ENCODE peak calls at places on chromosomes 3 and 15, in seven cellular contexts. V is neural progenitor cell, M is B cell, S is uterus, B is osteoblast, W is endothelial cell, T is suprapubic skin. X is an unnamed sample.

GRCh38 chr15:51736646-51737537 is 563 bp downstream of the LYSMD2 start:
- DNase-seq in W (peak; percentile 43), V (peak; percentile 55), T (peak; percentile 70), M (peak; percentile 73), B (peak; percentile 80), S (peak; percentile 52), X (no peak)

GRCh38 chr15:74127255-74127953 is 3.0 kb upstream of the ISLR2 start:
- DNase-seq in B (peak; percentile 98), T (peak; percentile 89), V (peak; percentile 96), S (peak; percentile 91), W (peak; percentile 99), M (peak; percentile 90), X (peak; percentile 99)

GRCh38 chr3:140695361-140696061 is 17.6 kb downstream of the TRIM42 start:
- DNase-seq in W (no peak), M (no peak), T (no peak), B (no peak), V (no peak), S (no peak), X (no peak)

GRCh38 chr3:53065841-53066480 is 20.1 kb upstream of the SFMBT1 start:
- DNase-seq in V (no peak), M (no peak), S (no peak), W (no peak), T (peak; percentile 44), B (no peak), X (no peak)

GRCh38 chr3:196378442-196378841 is 40.3 kb upstream of the TM4SF19 start:
- DNase-seq in W (no peak), V (no peak), T (no peak), B (no peak), S (no peak), M (no peak), X (no peak)

GRCh38 chr3:117035785-117036184 is 326.2 kb downstream of the TUSC7 start:
- DNase-seq in W (no peak), T (no peak), S (no peak), M (no peak), V (peak; percentile 65), B (no peak), X (peak; percentile 23)

GRCh38 chr3:17632401-17633100 is 109.9 kb downstream of the TBC1D5 start:
- DNase-seq in W (no peak), B (peak; percentile 26), S (no peak), V (no peak), M (no peak), T (no peak), X (no peak)

GRCh38 chr15:99545605-99546004 is 20.2 kb upstream of the MEF2A start:
- DNase-seq in T (no peak), M (no peak), B (no peak), S (no peak), V (no peak), W (no peak), X (no peak)

GRCh38 chr3:108485146-108485545 is 25.2 kb downstream of the MYH15 start:
- DNase-seq in W (no peak), B (no peak), T (no peak), S (no peak), V (peak; percentile 57), M (no peak), X (no peak)

GRCh38 chr3:67421912-67422311 is 232.5 kb downstream of the SUCLG2 start:
- DNase-seq in S (no peak), T (no peak), B (no peak), M (no peak), W (no peak), V (no peak), X (no peak)

GRCh38 chr15:35697549-35698299 is 151.8 kb upstream of the DPH6 start:
- DNase-seq in S (no peak), V (peak; percentile 24), W (peak; percentile 18), M (no peak), B (no peak), T (no peak), X (no peak)

GRCh38 chr3:98812851-98813374 is 49.8 kb downstream of the ST3GAL6 start:
- DNase-seq in W (no peak), V (peak; percentile 20), B (peak; percentile 27), M (no peak), T (no peak), S (no peak), X (no peak)

GRCh38 chr3:48416091-48416505 is 13.8 kb downstream of the PLXNB1 start:
- DNase-seq in M (no peak), B (peak; percentile 79), S (no peak), W (no peak), T (no peak), V (no peak), X (no peak)

GRCh38 chr3:17444865-17445264 is 297.6 kb downstream of the TBC1D5 start:
- DNase-seq in V (no peak), T (no peak), B (no peak), W (no peak), S (no peak), M (no peak), X (no peak)

GRCh38 chr3:128726691-128727031 is 678 bp downstream of the RAB7A start:
- DNase-seq in B (peak; percentile 95), W (peak; percentile 15), S (peak; percentile 34), T (peak; percentile 88), M (peak; percentile 48), V (peak; percentile 48), X (no peak)

GRCh38 chr15:41022487-41023090 is 69.3 kb downstream of the CHAC1 start:
- DNase-seq in W (peak; percentile 62), B (no peak), V (peak; percentile 60), S (peak; percentile 27), M (peak; percentile 52), T (no peak), X (peak; percentile 46)

GRCh38 chr3:23288286-23288685 is 85.2 kb downstream of the UBE2E2 start:
- DNase-seq in B (no peak), W (no peak), M (no peak), S (no peak), T (no peak), V (no peak), X (no peak)

GRCh38 chr15:49815506-49815905 is 194.7 kb downstream of the DTWD1 start:
- DNase-seq in T (no peak), W (no peak), S (no peak), B (no peak), M (no peak), V (no peak), X (no peak)

GRCh38 chr3:117748131-117748530 is 1038.6 kb downstream of the TUSC7 start:
- DNase-seq in B (no peak), V (no peak), T (no peak), S (no peak), W (no peak), M (no peak), X (no peak)

GRCh38 chr15:100189849-100190248 is 151.9 kb downstream of the ADAMTS17 start:
- DNase-seq in M (no peak), V (no peak), B (no peak), W (no peak), T (no peak), S (no peak), X (no peak)

GRCh38 chr3:135134293-135134692 is 339.2 kb downstream of the EPHB1 start:
- DNase-seq in T (no peak), W (no peak), B (no peak), M (no peak), V (no peak), S (no peak), X (no peak)

GRCh38 chr15:83436513-83437158 is 10.5 kb upstream of the SH3GL3 start:
- DNase-seq in M (no peak), W (no peak), S (no peak), T (no peak), B (peak; percentile 59), V (peak; percentile 72), X (no peak)

GRCh38 chr3:123071146-123071545 is 4.3 kb downstream of the PDIA5 start:
- DNase-seq in S (no peak), M (no peak), T (no peak), B (peak; percentile 55), W (no peak), V (peak; percentile 38), X (no peak)

GRCh38 chr3:179837374-179837773 is 184.5 kb downstream of the USP13 start:
- DNase-seq in M (no peak), B (no peak), W (no peak), T (no peak), V (no peak), S (no peak), X (no peak)
- TF ChIP-seq CTCF in M (no peak), B (peak; percentile 21), W (no peak), T (no peak), V (peak; percentile 11), S (no peak), X (no peak)

GRCh38 chr15:61483599-61483998 is 254.5 kb upstream of the RORA start:
- DNase-seq in T (no peak), W (no peak), S (no peak), V (no peak), M (no peak), B (no peak), X (no peak)

DNA sequence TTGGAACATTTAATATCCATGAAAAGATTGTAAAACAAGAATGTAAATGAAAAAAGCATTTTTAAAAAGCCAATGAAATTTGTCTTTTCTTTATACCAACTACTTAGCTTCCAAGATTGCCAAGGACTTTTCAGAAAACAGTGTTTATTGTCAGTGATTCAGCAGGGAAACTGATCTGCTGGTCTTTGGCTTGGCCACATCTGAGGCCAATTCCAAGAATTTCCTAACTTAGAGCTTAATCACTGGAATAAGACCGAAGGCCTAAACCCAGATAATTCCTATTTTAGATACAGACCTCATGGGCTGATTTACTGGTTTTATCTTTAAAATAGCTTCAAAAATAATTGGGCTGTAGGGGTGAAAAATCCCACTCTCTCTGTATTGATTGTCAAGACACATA is 260.5 kb upstream of the RORA start:
- DNase-seq in B (no peak), T (no peak), W (no peak), S (no peak), M (no peak), V (no peak), X (no peak)
- TF ChIP-seq CTCF in B (no peak), T (no peak), W (no peak), S (no peak), M (no peak), V (no peak), X (no peak)

DNA sequence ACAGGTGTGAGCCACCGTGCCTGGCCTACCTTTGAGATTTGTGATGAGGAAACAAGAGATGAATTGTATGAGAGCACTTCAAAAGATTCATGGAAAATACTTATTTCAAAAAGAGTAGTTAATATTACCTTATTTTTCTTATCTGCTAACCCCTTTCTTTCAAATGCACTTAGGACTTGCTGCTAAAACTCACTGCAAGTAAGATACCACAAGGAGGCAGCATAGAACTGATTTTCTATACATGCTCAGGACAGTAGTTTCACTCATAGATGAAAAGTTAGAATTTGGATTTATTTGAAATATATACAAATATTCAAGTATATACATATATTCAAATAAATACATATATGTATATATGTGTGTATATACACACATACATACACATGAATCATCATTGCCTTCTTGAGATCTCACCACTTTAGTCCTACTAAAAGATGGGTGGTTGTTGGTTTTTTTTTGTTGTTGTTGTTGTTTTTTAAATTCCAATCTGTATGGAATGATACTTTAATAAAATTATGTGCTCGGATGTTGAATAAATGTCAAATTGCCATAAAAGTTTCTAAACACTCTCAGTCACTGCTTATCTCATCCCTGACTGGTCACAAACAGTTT is 2.4 kb downstream of the CCNDBP1 start:
- DNase-seq in T (no peak), S (no peak), V (peak; percentile 64), M (peak; percentile 37), B (no peak), W (no peak), X (no peak)
- TF ChIP-seq CTCF in T (peak; percentile 32), S (peak; percentile 47), V (peak; percentile 65), M (peak; percentile 80), B (peak; percentile 70), W (peak; percentile 55), X (peak; percentile 57)

GRCh38 chr15:55789066-55789660 is 46.2 kb upstream of the PRTG start:
- DNase-seq in V (peak; percentile 19), B (no peak), M (peak; percentile 13), W (no peak), S (no peak), T (no peak), X (no peak)
- TF ChIP-seq CTCF in V (peak; percentile 56), B (peak; percentile 71), M (peak; percentile 29), W (peak; percentile 61), S (peak; percentile 12), T (peak; percentile 7), X (peak; percentile 35)

X was measured in nephron progenitor cell.